ENCODE peak calls at places on chromosome 22, in ten cellular contexts. H, E, T, M, X, G, I, C, Z and D are unnamed samples. For H3K9me3, the result is how much of the 10 kb centered on the place peaks cover.

GRCh38 chr22:39183991-39184585 is 31.6 kb upstream of the CBX7 start:
- DNase-seq in H (peak), E (peak), T (no peak), M (no peak), X (no peak), G (no peak), I (no peak), C (no peak), Z (no peak), D (no peak)

GRCh38 chr22:17803871-17804270 is 29.6 kb upstream of the BID start:
- DNase-seq in H (no peak), E (no peak), T (no peak), M (no peak), X (no peak), G (no peak), I (no peak), C (no peak), Z (no peak), D (no peak)

GRCh38 chr22:42869463-42869862 is 12.4 kb upstream of the ARFGAP3 start:
- DNase-seq in H (no peak), E (no peak), T (no peak), M (no peak), X (no peak), G (no peak), I (no peak), C (no peak), Z (no peak), D (no peak)

GRCh38 chr22:29531419-29531818 is 22.1 kb downstream of the THOC5 start:
- DNase-seq in H (no peak), E (peak), T (no peak), M (no peak), X (no peak), G (no peak), I (no peak), C (no peak), Z (no peak), D (no peak)

GRCh38 chr22:26584010-26584409 is 5.9 kb downstream of the TPST2 start:
- DNase-seq in H (no peak), E (peak), T (no peak), M (no peak), X (no peak), G (no peak), I (no peak), C (no peak), Z (no peak), D (no peak)

GRCh38 chr22:46769191-46769675 is 6.8 kb downstream of the TBC1D22A start:
- DNase-seq in H (no peak), E (peak), T (no peak), M (no peak), X (no peak), G (no peak), I (no peak), C (no peak), Z (no peak), D (no peak)

GRCh38 chr22:36236338-36237319 is 2.7 kb downstream of the APOL2 start:
- DNase-seq in H (no peak), E (no peak), T (no peak), M (no peak), X (no peak), G (no peak), I (no peak), C (no peak), Z (no peak), D (no peak)

GRCh38 chr22:27151407-27151806 is 494.0 kb downstream of the MIAT start:
- DNase-seq in H (no peak), E (no peak), T (no peak), M (no peak), X (no peak), G (no peak), I (no peak), C (no peak), Z (no peak), D (no peak)

GRCh38 chr22:39725351-39726035 is 154.9 kb downstream of the CACNA1I start:
- DNase-seq in H (no peak), E (no peak), T (no peak), M (no peak), X (no peak), G (peak), I (no peak), C (no peak), Z (no peak), D (peak)

GRCh38 chr22:31969789-31970489 is 25.6 kb downstream of the YWHAH start:
- DNase-seq in H (peak), E (peak), T (peak), M (peak), X (peak), G (peak), I (no peak), C (no peak), Z (peak), D (no peak)

GRCh38 chr22:43396321-43396933 is 15.4 kb upstream of the MPPED1 start:
- DNase-seq in H (no peak), E (peak), T (no peak), M (no peak), X (no peak), G (no peak), I (no peak), C (peak), Z (no peak), D (no peak)

GRCh38 chr22:46055176-46055850 is 78.4 kb upstream of the WNT7B start:
- DNase-seq in H (no peak), E (peak), T (no peak), M (no peak), X (no peak), G (no peak), I (no peak), C (no peak), Z (peak), D (peak)

GRCh38 chr22:26169312-26170111 is at the start of gene SEZ6L:
- DNase-seq in H (no peak), E (peak), T (peak), M (peak), X (no peak), G (peak), I (no peak), C (peak), Z (no peak), D (peak)

GRCh38 chr22:36569999-36570398 is 41.0 kb upstream of the EIF3D start:
- DNase-seq in H (peak), E (no peak), T (peak), M (no peak), X (no peak), G (peak), I (no peak), C (no peak), Z (no peak), D (no peak)

GRCh38 chr22:37088750-37089408 is 20.6 kb downstream of the TMPRSS6 start:
- DNase-seq in H (no peak), E (no peak), T (no peak), M (no peak), X (no peak), G (no peak), I (no peak), C (no peak), Z (no peak), D (no peak)

GRCh38 chr22:26394787-26395186 is 34.3 kb upstream of the ASPHD2 start:
- DNase-seq in H (no peak), E (no peak), T (peak), M (no peak), X (no peak), G (no peak), I (no peak), C (no peak), Z (no peak), D (no peak)

GRCh38 chr22:23578306-23578705 is 1.8 kb downstream of the IGLL1 start:
- DNase-seq in H (no peak), E (no peak), T (no peak), M (no peak), X (no peak), G (no peak), I (no peak), C (peak), Z (no peak), D (no peak)

GRCh38 chr22:44870021-44870420 is 117.6 kb downstream of the ARHGAP8 start:
- DNase-seq in H (peak), E (no peak), T (peak), M (peak), X (no peak), G (no peak), I (no peak), C (peak), Z (no peak), D (no peak)

DNA sequence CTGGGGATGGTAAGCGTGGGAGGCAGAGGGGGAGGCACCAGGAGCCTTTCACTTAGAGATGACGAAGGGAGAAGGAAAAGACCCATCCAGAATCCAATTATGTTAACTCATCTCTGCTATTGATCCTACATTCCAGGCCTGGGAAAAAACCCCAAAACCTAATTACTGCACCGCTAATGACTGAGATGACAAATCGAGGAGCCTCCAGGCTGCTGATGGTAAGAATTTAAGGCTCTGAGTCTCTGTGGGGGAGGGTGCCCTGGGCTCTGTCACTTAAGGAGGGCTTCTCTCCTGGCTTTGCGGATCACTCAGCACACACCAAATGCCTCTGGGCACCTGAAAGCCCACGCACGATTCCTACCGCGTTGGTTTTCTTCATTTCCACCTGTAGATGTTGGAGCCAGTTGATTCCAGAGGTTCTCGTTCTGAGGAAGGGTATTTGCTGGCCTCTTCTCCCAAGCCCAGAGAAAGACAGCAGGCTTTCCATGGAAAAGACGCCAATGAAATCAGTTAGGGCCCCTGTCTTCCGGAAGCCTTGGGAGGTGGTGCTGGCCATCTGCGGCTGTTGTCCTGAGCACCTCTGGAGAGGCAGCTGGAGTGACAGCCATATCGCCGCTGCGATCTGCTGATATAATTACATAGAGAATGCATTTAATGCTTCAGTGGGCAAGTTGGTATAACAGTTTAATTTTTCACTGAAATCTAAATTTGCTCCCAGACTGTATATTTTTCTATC is 751.2 kb downstream of the BRD1 start:
- DNase-seq in H (no peak), E (no peak), T (peak), M (no peak), X (no peak), G (no peak), I (no peak), C (no peak), Z (no peak), D (no peak)
- H3K9me3 ChIP-seq in H (under half), E (under half), T (under half), M (under half), X (under half), G (under half), I (under half), C (under half), Z (under half), D (under half)

GRCh38 chr22:19757140-19757984 is 3.2 kb upstream of the TBX1 start:
- DNase-seq in H (no peak), E (no peak), T (no peak), M (no peak), X (no peak), G (peak), I (no peak), C (no peak), Z (no peak), D (no peak)
- H3K4me3 ChIP-seq in H (peak), E (peak), T (no peak), M (no peak), X (peak), G (no peak), I (no peak), C (peak), Z (peak), D (peak)

DNA sequence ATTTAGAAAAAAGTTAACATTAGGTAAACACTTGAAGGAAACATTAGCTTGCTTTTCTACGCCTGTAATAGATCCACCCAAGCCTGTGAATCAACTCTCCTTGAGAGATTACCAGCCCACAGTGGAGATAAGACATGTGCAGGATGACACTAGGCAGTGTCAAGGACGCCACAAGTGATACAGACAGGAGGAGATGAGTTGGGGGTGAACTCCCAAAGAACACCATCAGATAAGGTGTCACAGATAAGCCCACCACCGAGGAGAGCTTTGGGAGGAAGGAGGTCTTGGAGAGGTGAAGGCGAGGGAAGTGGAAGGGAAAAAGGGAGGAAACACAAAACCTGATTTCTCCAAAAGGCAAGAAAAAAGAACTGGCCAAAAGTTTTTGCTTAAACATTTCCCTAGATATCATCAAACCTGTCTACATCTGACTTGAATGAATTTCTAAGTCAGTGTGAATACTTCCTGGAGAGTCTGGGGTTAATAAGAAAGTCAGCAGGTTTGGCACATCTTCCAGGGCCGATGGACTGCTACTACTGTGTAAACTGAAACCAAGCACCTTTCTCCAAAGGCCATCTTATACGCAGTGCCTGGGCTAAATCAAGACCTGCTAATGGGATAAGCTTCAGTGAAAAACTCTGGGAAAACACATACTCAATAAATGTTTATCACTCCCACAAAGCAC is 15.5 kb downstream of the CLTCL1 start:
- DNase-seq in H (no peak), E (no peak), T (no peak), M (no peak), X (no peak), G (peak), I (no peak), C (no peak), Z (no peak), D (no peak)
- H3K9me3 ChIP-seq in H (under half), E (under half), T (under half), M (under half), X (under half), G (under half), I (under half), C (under half), Z (under half), D (under half)

GRCh38 chr22:47784367-47784983 is 1022.0 kb downstream of the TBC1D22A start:
- DNase-seq in H (no peak), E (peak), T (no peak), M (no peak), X (no peak), G (peak), I (no peak), C (no peak), Z (no peak), D (no peak)

GRCh38 chr22:47783433-47784366 is 1021.2 kb downstream of the TBC1D22A start:
- DNase-seq in H (no peak), E (peak), T (no peak), M (no peak), X (no peak), G (peak), I (no peak), C (no peak), Z (no peak), D (no peak)

GRCh38 chr22:47786650-47787290 is 1024.3 kb downstream of the TBC1D22A start:
- DNase-seq in H (no peak), E (peak), T (no peak), M (no peak), X (no peak), G (peak), I (no peak), C (no peak), Z (no peak), D (no peak)

GRCh38 chr22:47782461-47783075 is 1020.1 kb downstream of the TBC1D22A start:
- DNase-seq in H (no peak), E (peak), T (no peak), M (no peak), X (no peak), G (peak), I (no peak), C (no peak), Z (no peak), D (no peak)

DNA sequence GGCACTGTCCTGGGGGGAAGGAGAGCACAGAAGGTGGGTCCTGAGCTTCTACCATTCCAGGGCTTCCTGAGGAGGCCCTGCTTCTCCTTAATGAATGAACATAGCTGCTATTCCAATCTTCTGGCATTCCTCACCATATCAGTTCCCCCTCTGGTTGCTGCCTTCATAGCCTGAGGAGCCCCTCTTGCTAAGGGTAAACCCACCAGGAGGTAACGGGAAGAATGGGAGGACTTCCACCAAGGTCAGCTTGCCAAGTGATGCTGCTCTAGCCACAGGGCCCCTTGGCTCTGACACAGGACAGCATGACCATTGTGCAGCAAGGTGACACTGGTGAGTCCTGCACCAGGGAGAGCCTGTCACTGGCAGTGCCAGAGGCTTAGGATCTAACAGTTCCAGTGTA is 1022.5 kb downstream of the TBC1D22A start:
- DNase-seq in H (no peak), E (no peak), T (no peak), M (no peak), X (no peak), G (peak), I (no peak), C (no peak), Z (no peak), D (no peak)
- H3K4me3 ChIP-seq in H (no peak), E (no peak), T (no peak), M (no peak), X (no peak), G (no peak), I (no peak), C (no peak), Z (no peak), D (no peak)